ENCODE peak calls at places on chromosomes 6 and 20, in six cellular contexts. One of them, this sample, is unnamed.

GRCh38 chr20:51565741-51566140 is 23.2 kb upstream of the NFATC2 start:
- DNase-seq in heart left ventricle: no peak
- DNase-seq in K562: no peak
- DNase-seq in testis: no peak
- DNase-seq in HCT116: no peak
- DNase-seq in breast epithelium: no peak
- DNase-seq in this sample: peak

GRCh38 chr6:87393026-87393622 is 14.6 kb upstream of the CFAP206 start:
- DNase-seq in heart left ventricle: no peak
- DNase-seq in K562: peak
- DNase-seq in testis: peak
- DNase-seq in HCT116: peak
- DNase-seq in breast epithelium: no peak
- DNase-seq in this sample: peak

GRCh38 chr20:33684533-33685327 is 1.5 kb downstream of the E2F1 start:
- DNase-seq in heart left ventricle: no peak
- DNase-seq in K562: no peak
- DNase-seq in testis: no peak
- DNase-seq in HCT116: no peak
- DNase-seq in breast epithelium: no peak
- DNase-seq in this sample: peak

GRCh38 chr6:31660998-31661866 is 654 bp upstream of the C6orf47 start:
- DNase-seq in heart left ventricle: no peak
- DNase-seq in K562: peak
- DNase-seq in testis: no peak
- DNase-seq in HCT116: no peak
- DNase-seq in breast epithelium: no peak
- DNase-seq in this sample: peak

GRCh38 chr6:150891886-150892485 is 26.5 kb downstream of the MTHFD1L start:
- DNase-seq in heart left ventricle: peak
- DNase-seq in K562: peak
- DNase-seq in testis: peak
- DNase-seq in HCT116: peak
- DNase-seq in breast epithelium: peak
- DNase-seq in this sample: peak

GRCh38 chr6:37006793-37007339 is 1.4 kb downstream of the FGD2 start:
- DNase-seq in heart left ventricle: no peak
- DNase-seq in K562: no peak
- DNase-seq in testis: no peak
- DNase-seq in HCT116: no peak
- DNase-seq in breast epithelium: no peak
- DNase-seq in this sample: no peak

GRCh38 chr6:116238083-116238482 is 15.8 kb downstream of the TSPYL4 start:
- DNase-seq in heart left ventricle: no peak
- DNase-seq in K562: no peak
- DNase-seq in testis: no peak
- DNase-seq in HCT116: no peak
- DNase-seq in breast epithelium: no peak
- DNase-seq in this sample: no peak

GRCh38 chr6:53119349-53119748 is 29.3 kb downstream of the GCM1 start:
- DNase-seq in heart left ventricle: no peak
- DNase-seq in K562: no peak
- DNase-seq in testis: no peak
- DNase-seq in HCT116: no peak
- DNase-seq in breast epithelium: no peak
- DNase-seq in this sample: no peak

GRCh38 chr20:2768632-2769015 is 31.8 kb downstream of the CPXM1 start:
- DNase-seq in heart left ventricle: no peak
- DNase-seq in K562: no peak
- DNase-seq in testis: no peak
- DNase-seq in HCT116: no peak
- DNase-seq in breast epithelium: no peak
- DNase-seq in this sample: no peak

GRCh38 chr6:154594474-154595198 is 84.2 kb upstream of the CNKSR3 start:
- DNase-seq in heart left ventricle: no peak
- DNase-seq in K562: no peak
- DNase-seq in testis: no peak
- DNase-seq in HCT116: no peak
- DNase-seq in breast epithelium: no peak
- DNase-seq in this sample: no peak

GRCh38 chr6:53544050-53544499 is 826 bp downstream of the GCLC start:
- DNase-seq in heart left ventricle: no peak
- DNase-seq in K562: no peak
- DNase-seq in testis: peak
- DNase-seq in HCT116: no peak
- DNase-seq in breast epithelium: no peak
- DNase-seq in this sample: no peak

GRCh38 chr6:28884423-28885148 is 39.2 kb downstream of the TRIM27 start:
- DNase-seq in heart left ventricle: no peak
- DNase-seq in K562: no peak
- DNase-seq in testis: peak
- DNase-seq in HCT116: no peak
- DNase-seq in breast epithelium: no peak
- DNase-seq in this sample: peak

GRCh38 chr6:148750826-148751225 is 4.0 kb downstream of the UST start:
- DNase-seq in heart left ventricle: no peak
- DNase-seq in K562: no peak
- DNase-seq in testis: no peak
- DNase-seq in HCT116: no peak
- DNase-seq in breast epithelium: no peak
- DNase-seq in this sample: no peak

GRCh38 chr6:170146640-170147039 is 144.2 kb downstream of the DLL1 start:
- DNase-seq in heart left ventricle: no peak
- DNase-seq in K562: no peak
- DNase-seq in testis: no peak
- DNase-seq in HCT116: no peak
- DNase-seq in breast epithelium: peak
- DNase-seq in this sample: no peak

GRCh38 chr6:169722362-169723199 is 1.7 kb downstream of the PHF10 start:
- DNase-seq in heart left ventricle: peak
- DNase-seq in K562: peak
- DNase-seq in testis: peak
- DNase-seq in HCT116: no peak
- DNase-seq in breast epithelium: peak
- DNase-seq in this sample: peak

GRCh38 chr6:152952045-152952444 is 30.8 kb downstream of the FBXO5 start:
- DNase-seq in heart left ventricle: no peak
- DNase-seq in K562: no peak
- DNase-seq in testis: no peak
- DNase-seq in HCT116: no peak
- DNase-seq in breast epithelium: no peak
- DNase-seq in this sample: no peak

GRCh38 chr6:166786704-166787293 is 159.7 kb upstream of the RPS6KA2 start:
- DNase-seq in heart left ventricle: no peak
- DNase-seq in K562: peak
- DNase-seq in testis: peak
- DNase-seq in HCT116: peak
- DNase-seq in breast epithelium: no peak
- DNase-seq in this sample: peak

GRCh38 chr6:2853766-2854393 is 12.2 kb upstream of the SERPINB1 start:
- DNase-seq in heart left ventricle: no peak
- DNase-seq in K562: peak
- DNase-seq in testis: no peak
- DNase-seq in HCT116: peak
- DNase-seq in breast epithelium: no peak
- DNase-seq in this sample: peak

GRCh38 chr6:121857551-121857950 is 422.1 kb downstream of the GJA1 start:
- DNase-seq in heart left ventricle: no peak
- DNase-seq in K562: no peak
- DNase-seq in testis: no peak
- DNase-seq in HCT116: no peak
- DNase-seq in breast epithelium: no peak
- DNase-seq in this sample: no peak

GRCh38 chr6:133757330-133757729 is 131.6 kb upstream of the TCF21 start:
- DNase-seq in heart left ventricle: no peak
- DNase-seq in K562: no peak
- DNase-seq in testis: no peak
- DNase-seq in HCT116: no peak
- DNase-seq in breast epithelium: no peak
- DNase-seq in this sample: no peak

GRCh38 chr20:1327241-1327653 is 1.7 kb downstream of the SDCBP2 start:
- DNase-seq in heart left ventricle: peak
- DNase-seq in K562: no peak
- DNase-seq in testis: peak
- DNase-seq in HCT116: no peak
- DNase-seq in breast epithelium: no peak
- DNase-seq in this sample: peak

GRCh38 chr20:37380864-37381579 is 35.1 kb downstream of the SRC start:
- DNase-seq in heart left ventricle: no peak
- DNase-seq in K562: no peak
- DNase-seq in testis: no peak
- DNase-seq in HCT116: no peak
- DNase-seq in breast epithelium: no peak
- DNase-seq in this sample: no peak
- H3K4me3 ChIP-seq in heart left ventricle: no peak
- H3K4me3 ChIP-seq in K562: no peak
- H3K4me3 ChIP-seq in testis: no peak
- H3K4me3 ChIP-seq in HCT116: no peak
- H3K4me3 ChIP-seq in breast epithelium: no peak
- H3K4me3 ChIP-seq in this sample: no peak

GRCh38 chr6:167906899-167907298 is 80.2 kb downstream of the AFDN start:
- DNase-seq in heart left ventricle: peak
- DNase-seq in K562: no peak
- DNase-seq in testis: peak
- DNase-seq in HCT116: no peak
- DNase-seq in breast epithelium: peak
- DNase-seq in this sample: no peak
- TF ChIP-seq POLR2A in heart left ventricle: no peak
- TF ChIP-seq POLR2A in K562: no peak
- TF ChIP-seq POLR2A in testis: no peak
- TF ChIP-seq POLR2A in HCT116: no peak
- TF ChIP-seq POLR2A in breast epithelium: no peak
- TF ChIP-seq POLR2A in this sample: no peak

GRCh38 chr6:125231133-125231532 is 70.6 kb downstream of the HDDC2 start:
- DNase-seq in heart left ventricle: no peak
- DNase-seq in K562: no peak
- DNase-seq in testis: no peak
- DNase-seq in HCT116: no peak
- DNase-seq in breast epithelium: no peak
- DNase-seq in this sample: no peak
- H3K4me3 ChIP-seq in heart left ventricle: no peak
- H3K4me3 ChIP-seq in K562: no peak
- H3K4me3 ChIP-seq in testis: no peak
- H3K4me3 ChIP-seq in HCT116: no peak
- H3K4me3 ChIP-seq in breast epithelium: no peak
- H3K4me3 ChIP-seq in this sample: no peak

GRCh38 chr6:34393968-34394305 is 1.5 kb upstream of the NUDT3 start:
- DNase-seq in heart left ventricle: no peak
- DNase-seq in K562: no peak
- DNase-seq in testis: no peak
- DNase-seq in HCT116: no peak
- DNase-seq in breast epithelium: no peak
- DNase-seq in this sample: no peak

GRCh38 chr6:34391711-34392496 is 565 bp downstream of the NUDT3 start:
- DNase-seq in heart left ventricle: peak
- DNase-seq in K562: peak
- DNase-seq in testis: peak
- DNase-seq in HCT116: no peak
- DNase-seq in breast epithelium: peak
- DNase-seq in this sample: peak

GRCh38 chr6:34393191-34393967 is 910 bp upstream of the NUDT3 start:
- DNase-seq in heart left ventricle: no peak
- DNase-seq in K562: no peak
- DNase-seq in testis: no peak
- DNase-seq in HCT116: no peak
- DNase-seq in breast epithelium: no peak
- DNase-seq in this sample: peak

GRCh38 chr6:34391023-34391485 is 1.4 kb downstream of the NUDT3 start:
- DNase-seq in heart left ventricle: peak
- DNase-seq in K562: peak
- DNase-seq in testis: peak
- DNase-seq in HCT116: no peak
- DNase-seq in breast epithelium: no peak
- DNase-seq in this sample: peak

DNA sequence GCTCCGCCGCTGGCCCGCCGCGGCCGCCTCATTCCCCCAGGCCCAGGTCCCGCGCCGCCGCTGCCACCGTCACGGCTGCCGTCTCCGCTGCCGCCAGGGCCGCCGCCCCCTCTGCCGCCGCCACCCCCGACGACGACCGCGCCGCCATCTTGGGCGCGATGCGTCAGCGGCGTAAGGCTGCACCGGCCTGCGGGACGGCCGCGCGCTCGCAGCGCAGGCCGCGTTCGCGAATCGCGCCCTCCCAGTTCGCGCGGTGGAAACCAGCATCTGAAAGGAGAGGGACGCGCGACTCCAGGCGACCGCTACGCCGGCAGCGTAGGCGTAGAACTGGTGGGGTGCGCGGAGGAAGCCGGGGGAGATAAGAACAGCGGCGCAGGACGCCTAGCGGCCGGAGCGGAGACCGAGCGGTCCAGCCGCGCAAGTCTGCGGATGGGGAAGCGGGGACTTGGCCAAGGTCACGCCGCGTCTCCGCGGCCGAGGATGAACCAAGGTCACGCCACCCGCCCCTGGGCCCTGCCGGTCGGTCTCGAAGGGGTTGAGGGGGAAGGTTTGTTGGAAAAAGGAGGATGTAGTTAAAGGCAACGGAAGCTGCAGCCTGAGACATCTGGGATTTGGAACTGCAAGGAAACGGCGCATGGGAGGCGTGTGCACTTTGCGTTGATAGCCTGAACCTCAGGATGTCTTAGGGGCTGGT is at the start of gene NUDT3:
- DNase-seq in heart left ventricle: peak
- DNase-seq in K562: peak
- DNase-seq in testis: peak
- DNase-seq in HCT116: peak
- DNase-seq in breast epithelium: peak
- DNase-seq in this sample: peak
- TF ChIP-seq POLR2A in heart left ventricle: no peak
- TF ChIP-seq POLR2A in K562: no peak
- TF ChIP-seq POLR2A in testis: no peak
- TF ChIP-seq POLR2A in HCT116: peak
- TF ChIP-seq POLR2A in breast epithelium: no peak
- TF ChIP-seq POLR2A in this sample: peak

GRCh38 chr20:21933526-21933925 is 228.1 kb downstream of the PAX1 start:
- DNase-seq in heart left ventricle: no peak
- DNase-seq in K562: no peak
- DNase-seq in testis: no peak
- DNase-seq in HCT116: no peak
- DNase-seq in breast epithelium: no peak
- DNase-seq in this sample: peak

GRCh38 chr20:21936261-21936660 is 230.8 kb downstream of the PAX1 start:
- DNase-seq in heart left ventricle: no peak
- DNase-seq in K562: no peak
- DNase-seq in testis: no peak
- DNase-seq in HCT116: no peak
- DNase-seq in breast epithelium: no peak
- DNase-seq in this sample: no peak

GRCh38 chr20:21941941-21942805 is 236.7 kb downstream of the PAX1 start:
- DNase-seq in heart left ventricle: no peak
- DNase-seq in K562: no peak
- DNase-seq in testis: no peak
- DNase-seq in HCT116: no peak
- DNase-seq in breast epithelium: no peak
- DNase-seq in this sample: no peak

GRCh38 chr20:21936720-21937380 is 231.4 kb downstream of the PAX1 start:
- DNase-seq in heart left ventricle: no peak
- DNase-seq in K562: no peak
- DNase-seq in testis: no peak
- DNase-seq in HCT116: no peak
- DNase-seq in breast epithelium: no peak
- DNase-seq in this sample: no peak
- H3K4me3 ChIP-seq in heart left ventricle: no peak
- H3K4me3 ChIP-seq in K562: no peak
- H3K4me3 ChIP-seq in testis: no peak
- H3K4me3 ChIP-seq in HCT116: no peak
- H3K4me3 ChIP-seq in breast epithelium: no peak
- H3K4me3 ChIP-seq in this sample: no peak